ENCODE peak calls at places on chromosomes 3 and 15, in four cellular contexts. M is smooth muscle cell of the brain vasculature; E is mesothelial cell of epicardium; N is naive thymus-derived CD4-positive, alpha-beta T cell. C is an unnamed sample.

GRCh38 chr3:123559040-123559861 is 25.6 kb downstream of the HACD2 start:
- DNase-seq in N (no peak), M (peak; percentile 26), E (no peak), C (no peak)

GRCh38 chr15:48040166-48040817 is 80.5 kb upstream of the SLC24A5 start:
- DNase-seq in M (no peak), E (no peak), N (no peak), C (no peak)

GRCh38 chr3:35528728-35529127 is 110.6 kb upstream of the ARPP21 start:
- DNase-seq in E (no peak), N (no peak), M (peak; percentile 41), C (no peak)

GRCh38 chr3:97957617-97958311 is 14.5 kb downstream of the RIOX2 start:
- DNase-seq in M (no peak), E (no peak), N (no peak), C (no peak)

GRCh38 chr15:63950911-63951481 is 95.3 kb downstream of the DAPK2 start:
- DNase-seq in M (no peak), E (no peak), N (no peak), C (no peak)

GRCh38 chr3:40043444-40043755 is 234.0 kb downstream of the MYRIP start:
- DNase-seq in N (no peak), E (no peak), M (no peak), C (no peak)

GRCh38 chr15:88324241-88325065 is 67.9 kb upstream of the NTRK3 start:
- DNase-seq in M (no peak), N (no peak), E (no peak), C (no peak)

GRCh38 chr3:8441969-8442559 is 59.6 kb upstream of the LMCD1 start:
- DNase-seq in E (no peak), N (no peak), M (no peak), C (no peak)

GRCh38 chr15:76823303-76823702 is 81.8 kb downstream of the SCAPER start:
- DNase-seq in N (no peak), E (no peak), M (no peak), C (no peak)

GRCh38 chr15:69921626-69922624 is 175.8 kb downstream of the TLE3 start:
- DNase-seq in M (no peak), E (no peak), N (no peak), C (no peak)

GRCh38 chr3:100268156-100268555 is 7.4 kb downstream of the TBC1D23 start:
- DNase-seq in N (no peak), M (no peak), E (no peak), C (no peak)

GRCh38 chr3:60497922-60498321 is 753.3 kb downstream of the FHIT start:
- DNase-seq in N (no peak), M (no peak), E (no peak), C (no peak)

GRCh38 chr3:51245871-51246270 is 139.2 kb upstream of the MANF start:
- DNase-seq in N (no peak), M (no peak), E (no peak), C (no peak)